ENCODE peak calls at places on chromosomes 4 and X, in seven cellular contexts. I, K, B, C, O, Y and Q are unnamed samples.

GRCh38 chrX:3548743-3549441 is 164.6 kb downstream of the PRKX start:
- DNase-seq in I (peak; percentile 7), K (peak; percentile 42), B (no peak), C (peak; percentile 4), O (no peak), Y (no peak), Q (peak; percentile 41)

GRCh38 chr4:1285790-1286553 is 3.7 kb upstream of the MAEA start:
- DNase-seq in I (no peak), K (no peak), B (no peak), C (no peak), O (no peak), Y (no peak), Q (no peak)

GRCh38 chr4:156959298-156959702 is 12.3 kb downstream of the PDGFC start:
- DNase-seq in I (no peak), K (no peak), B (no peak), C (no peak), O (no peak), Y (no peak), Q (no peak)

GRCh38 chrX:132467029-132467428 is 21.8 kb downstream of the MBNL3 start:
- DNase-seq in I (no peak), K (no peak), B (no peak), C (no peak), O (no peak), Y (no peak), Q (peak; percentile 44)

GRCh38 chrX:102126863-102127262 is 1.4 kb downstream of the TCEAL2 start:
- DNase-seq in I (no peak), K (no peak), B (no peak), C (no peak), O (no peak), Y (no peak), Q (no peak)

GRCh38 chr4:87718221-87718620 is 68.1 kb downstream of the DMP1 start:
- DNase-seq in I (no peak), K (no peak), B (no peak), C (no peak), O (no peak), Y (no peak), Q (no peak)

GRCh38 chrX:135981010-135981409 is 4.2 kb upstream of the SLC9A6 start:
- DNase-seq in I (no peak), K (no peak), B (no peak), C (no peak), O (no peak), Y (no peak), Q (no peak)

GRCh38 chr4:179695175-179695574 is 2252.9 kb upstream of the AGA start:
- DNase-seq in I (no peak), K (peak; percentile 80), B (no peak), C (no peak), O (no peak), Y (no peak), Q (peak; percentile 10)

GRCh38 chrX:15816886-15817285 is 26.6 kb downstream of the ZRSR2 start:
- DNase-seq in I (no peak), K (no peak), B (no peak), C (no peak), O (no peak), Y (no peak), Q (no peak)

GRCh38 chr4:1470393-1470670 is 64.1 kb upstream of the NKX1-1 start:
- DNase-seq in I (no peak), K (no peak), B (no peak), C (no peak), O (no peak), Y (no peak), Q (no peak)

GRCh38 chr4:819401-820229 is 6.3 kb downstream of the CPLX1 start:
- DNase-seq in I (no peak), K (no peak), B (no peak), C (no peak), O (no peak), Y (no peak), Q (no peak)

GRCh38 chr4:16206848-16207247 is 19.4 kb downstream of the TAPT1 start:
- DNase-seq in I (no peak), K (no peak), B (no peak), C (no peak), O (no peak), Y (no peak), Q (no peak)

GRCh38 chrX:120604359-120604782 is 470 bp downstream of the MCTS1 start:
- DNase-seq in I (no peak), K (peak; percentile 32), B (no peak), C (peak; percentile 45), O (no peak), Y (no peak), Q (peak; percentile 35)

GRCh38 chr4:107740950-107741701 is 21.1 kb upstream of the PAPSS1 start:
- DNase-seq in I (no peak), K (peak; percentile 77), B (no peak), C (peak; percentile 81), O (peak; percentile 70), Y (peak; percentile 60), Q (no peak)

GRCh38 chr4:27917381-27917780 is 1056.7 kb downstream of the STIM2 start:
- DNase-seq in I (no peak), K (no peak), B (no peak), C (no peak), O (no peak), Y (no peak), Q (no peak)

GRCh38 chrX:152932144-152932543 is 34.3 kb downstream of the ZNF185 start:
- DNase-seq in I (no peak), K (no peak), B (no peak), C (no peak), O (no peak), Y (no peak), Q (no peak)

GRCh38 chrX:129108936-129109335 is 414.4 kb downstream of the SMARCA1 start:
- DNase-seq in I (no peak), K (no peak), B (no peak), C (no peak), O (no peak), Y (no peak), Q (no peak)

GRCh38 chrX:108122748-108123147 is 31.2 kb downstream of the ATG4A start:
- DNase-seq in I (no peak), K (no peak), B (no peak), C (peak; percentile 41), O (no peak), Y (no peak), Q (peak; percentile 83)

GRCh38 chrX:91414710-91415109 is 19.9 kb upstream of the PABPC5 start:
- DNase-seq in I (no peak), K (no peak), B (no peak), C (no peak), O (no peak), Y (no peak), Q (no peak)

GRCh38 chr4:38983756-38984647 is 48.2 kb downstream of the TMEM156 start:
- DNase-seq in I (no peak), K (no peak), B (no peak), C (no peak), O (no peak), Y (no peak), Q (no peak)

GRCh38 chrX:105874790-105875189 is 52.5 kb downstream of the NRK start:
- DNase-seq in I (no peak), K (no peak), B (no peak), C (no peak), O (no peak), Y (no peak), Q (no peak)

GRCh38 chr4:169618986-169619385 is 1.4 kb upstream of the CLCN3 start:
- DNase-seq in I (no peak), K (no peak), B (no peak), C (no peak), O (no peak), Y (no peak), Q (no peak)
- H3K4me3 ChIP-seq in I (peak overlapping the region; percentile 78), K (no peak overlapping the region), B (peak overlapping the region; percentile 77), C (no peak overlapping the region), O (peak overlapping the region; percentile 62), Y (peak overlapping the region; percentile 80), Q (no peak overlapping the region)

DNA sequence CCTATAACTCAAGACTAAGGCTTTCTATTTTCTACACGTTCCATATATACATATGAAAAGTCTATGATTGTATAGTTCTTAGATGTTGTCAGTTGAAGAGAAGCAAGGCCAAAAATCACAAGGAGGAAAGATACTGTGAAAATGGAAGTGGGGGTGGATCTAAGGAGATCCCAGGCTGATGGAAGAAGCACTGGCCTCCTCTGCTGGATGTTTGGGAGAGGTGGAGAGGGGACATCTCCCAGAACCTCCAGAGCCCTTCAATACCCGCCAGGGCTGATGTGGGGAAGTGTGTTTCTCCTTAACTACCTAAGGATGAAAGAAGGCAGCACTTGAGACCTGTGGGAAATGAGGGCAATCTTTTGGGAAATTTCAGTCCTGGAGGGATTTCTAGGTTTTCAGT is 67.4 kb downstream of the RASGEF1B start:
- DNase-seq in I (no peak), K (no peak), B (no peak), C (no peak), O (no peak), Y (no peak), Q (no peak)
- TF ChIP-seq CTCF in I (no peak), K (peak; percentile 16), B (peak; percentile 22), C (no peak), O (no peak), Y (no peak), Q (peak; percentile 26)

DNA sequence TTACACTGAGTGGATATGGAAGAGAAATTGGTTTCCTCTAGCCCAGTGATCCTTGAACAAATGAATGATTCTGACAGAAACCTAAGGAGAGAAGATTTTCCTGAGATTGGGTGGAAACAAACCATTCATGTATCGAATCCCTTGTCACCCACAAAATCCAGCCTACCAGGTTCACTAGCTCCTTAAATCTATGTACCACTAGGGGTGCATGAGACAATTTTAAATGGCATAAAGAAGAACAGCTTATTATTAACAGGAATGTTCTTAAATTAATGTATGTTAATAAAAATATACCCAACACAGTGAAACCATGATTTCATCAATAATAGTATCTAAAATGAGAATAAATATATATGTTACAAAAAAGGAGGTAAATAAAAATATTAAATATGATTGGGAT is 118.4 kb upstream of the LNX1 start:
- DNase-seq in I (no peak), K (no peak), B (no peak), C (no peak), O (no peak), Y (no peak), Q (no peak)
- H3K36me3 ChIP-seq in I (no peaks in the 10 kb centered on the region), K (no peaks in the 10 kb centered on the region), B (no peaks in the 10 kb centered on the region), C (no peaks in the 10 kb centered on the region), O (no peaks in the 10 kb centered on the region), Y (no peaks in the 10 kb centered on the region), Q (no peaks in the 10 kb centered on the region)

DNA sequence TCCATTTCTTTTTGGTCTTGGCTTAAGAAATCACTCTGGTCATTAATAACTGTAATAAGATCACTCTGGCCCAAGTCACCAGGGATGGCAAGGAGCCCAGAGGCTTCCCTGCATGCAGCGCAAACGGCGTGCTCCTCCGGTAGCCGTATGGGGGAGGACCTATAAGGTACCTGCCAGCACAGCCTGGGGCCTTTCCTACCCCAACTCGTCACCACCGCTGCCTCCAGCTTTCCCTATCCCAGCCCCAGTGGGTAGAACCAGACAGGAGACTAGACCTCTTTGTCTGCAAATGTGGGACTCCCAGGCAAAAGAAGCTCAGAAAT is 25.9 kb downstream of the HAND2 start:
- DNase-seq in I (no peak), K (no peak), B (no peak), C (no peak), O (peak; percentile 31), Y (no peak), Q (no peak)
- H3K4me3 ChIP-seq in I (no peak overlapping the region), K (no peak overlapping the region), B (no peak overlapping the region), C (no peak overlapping the region), O (no peak overlapping the region), Y (peak overlapping the region; percentile 22), Q (no peak overlapping the region)

DNA sequence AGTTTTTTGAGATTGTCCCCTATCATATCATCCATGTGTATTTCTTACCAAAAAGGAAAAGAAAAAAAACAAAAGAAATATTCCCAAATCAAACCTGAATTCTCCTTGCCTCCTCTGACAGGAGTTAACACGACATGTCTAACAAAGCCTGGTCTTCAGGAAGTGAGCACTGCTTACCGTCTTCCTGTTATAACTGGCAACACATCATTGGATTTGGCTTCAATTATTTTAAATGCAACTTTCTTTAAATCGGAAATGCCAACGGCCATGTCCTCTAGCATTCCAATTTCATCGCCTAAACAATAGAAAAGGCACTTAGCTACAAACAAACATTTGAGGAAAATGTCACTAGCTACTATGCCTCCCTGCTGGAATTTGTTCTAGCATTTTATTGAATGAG is 485.6 kb downstream of the IL15 start:
- DNase-seq in I (no peak), K (no peak), B (no peak), C (peak; percentile 92), O (no peak), Y (no peak), Q (no peak)
- TF ChIP-seq CTCF in I (no peak), K (no peak), B (no peak), C (no peak), O (no peak), Y (no peak), Q (no peak)